ENCODE peak calls at places on chromosomes 6 and 20, in ten cellular contexts. R is occipital lobe; U is Right ventricle myocardium superior; S is NCI-H1105; G is mucosa of descending colon; A is adrenal gland; V is HT-29; T is ELF-1; Y is stimulated activated naive B cell treated with anti-CD40 and anti-IgM and Interleukin-4, amounts not matched to agents 10 μg/mL and 1 μg/mL and 100 μg/mL, for 72 hours; O is heart right ventricle. Z is an unnamed sample.

GRCh38 chr6:16766043-16766521 is 4.8 kb upstream of the ATXN1 start:
- DNase-seq in R (no peak), U (no peak), S (no peak), G (no peak), A (no peak), V (peak), T (no peak), Y (no peak), O (no peak), Z (no peak)

GRCh38 chr20:63082308-63082938 is 75.7 kb upstream of the BHLHE23 start:
- DNase-seq in R (no peak), U (peak), S (no peak), G (peak), A (peak), V (peak), T (peak), Y (no peak), O (peak), Z (no peak)

GRCh38 chr20:50467618-50468373 is 42.4 kb upstream of the PTPN1 start:
- DNase-seq in R (peak), U (no peak), S (peak), G (no peak), A (peak), V (peak), T (peak), Y (no peak), O (no peak), Z (no peak)

GRCh38 chr6:107153061-107153460 is 37.7 kb upstream of the BEND3 start:
- DNase-seq in R (no peak), U (no peak), S (no peak), G (no peak), A (no peak), V (no peak), T (no peak), Y (no peak), O (no peak), Z (no peak)

GRCh38 chr6:116255246-116255800 is 1.4 kb upstream of the TSPYL4 start:
- DNase-seq in R (no peak), U (no peak), S (no peak), G (no peak), A (peak), V (no peak), T (no peak), Y (no peak), O (no peak), Z (no peak)

GRCh38 chr20:49464556-49464955 is 17.9 kb downstream of the KCNB1 start:
- DNase-seq in R (no peak), U (no peak), S (no peak), G (no peak), A (no peak), V (no peak), T (no peak), Y (no peak), O (no peak), Z (no peak)

GRCh38 chr6:44110966-44111365 is 16.3 kb downstream of the MRPL14 start:
- DNase-seq in R (no peak), U (no peak), S (no peak), G (no peak), A (no peak), V (no peak), T (no peak), Y (no peak), O (no peak), Z (no peak)

GRCh38 chr6:170176621-170177382 is 114.1 kb downstream of the DLL1 start:
- DNase-seq in R (no peak), U (no peak), S (no peak), G (no peak), A (peak), V (peak), T (peak), Y (no peak), O (no peak), Z (peak)

GRCh38 chr6:169862464-169863148 is 111.2 kb downstream of the ERMARD start:
- DNase-seq in R (no peak), U (no peak), S (peak), G (no peak), A (peak), V (no peak), T (no peak), Y (no peak), O (no peak), Z (no peak)

GRCh38 chr6:169961772-169962561 is 210.5 kb downstream of the ERMARD start:
- DNase-seq in R (no peak), U (peak), S (no peak), G (no peak), A (peak), V (no peak), T (peak), Y (no peak), O (peak), Z (no peak)

GRCh38 chr20:1567392-1568165 is 10.1 kb upstream of the SIRPD start:
- DNase-seq in R (no peak), U (no peak), S (no peak), G (no peak), A (no peak), V (no peak), T (peak), Y (no peak), O (no peak), Z (no peak)

GRCh38 chr6:1864496-1864895 is 254.8 kb downstream of the FOXC1 start:
- DNase-seq in R (no peak), U (no peak), S (peak), G (no peak), A (no peak), V (no peak), T (peak), Y (no peak), O (no peak), Z (no peak)

Z was measured in prostate gland.